ENCODE peak calls at places on chromosomes 2 and 18, in four cellular contexts. Z is IMR-90, C is pulmonary artery endothelial cell, F is body of pancreas. N is an unnamed sample.
A peak's percentile ranks its signal among the peaks of the same experiment; 100 is the strongest.

GRCh38 chr2:242020196-242021004 is 150.9 kb downstream of the RTP5 start:
- DNase-seq in Z (no peak), C (no peak), F (peak; percentile 49), N (no peak)

GRCh38 chr2:144715992-144716391 is 196.1 kb upstream of the ZEB2 start:
- DNase-seq in Z (no peak), C (no peak), F (no peak), N (no peak)

GRCh38 chr2:68839260-68839833 is 31.9 kb downstream of the BMP10 start:
- DNase-seq in Z (no peak), C (no peak), F (no peak), N (peak; percentile 6)

GRCh38 chr2:112712903-112713584 is 7.8 kb upstream of the NT5DC4 start:
- DNase-seq in Z (peak; percentile 84), C (no peak), F (no peak), N (no peak)

GRCh38 chr2:238169021-238169707 is 10.4 kb downstream of the ERFE start:
- DNase-seq in Z (peak; percentile 98), C (peak; percentile 30), F (peak; percentile 74), N (no peak)

GRCh38 chr18:48862678-48863270 is 88.0 kb downstream of the SMAD7 start:
- DNase-seq in Z (no peak), C (no peak), F (no peak), N (no peak)

GRCh38 chr2:100929142-100929541 is 72.9 kb upstream of the RPL31 start:
- DNase-seq in Z (no peak), C (no peak), F (no peak), N (no peak)

GRCh38 chr2:22801071-22801470 is 583.9 kb upstream of the KLHL29 start:
- DNase-seq in Z (no peak), C (no peak), F (no peak), N (no peak)

GRCh38 chr2:26640781-26641564 is at the start of gene CIB4:
- DNase-seq in Z (no peak), C (no peak), F (peak; percentile 81), N (no peak)

GRCh38 chr18:63065172-63065571 is 254.4 kb downstream of the BCL2 start:
- DNase-seq in Z (no peak), C (no peak), F (no peak), N (no peak)

GRCh38 chr2:189549440-189549832 is 31.1 kb downstream of the SLC40A1 start:
- DNase-seq in Z (peak; percentile 68), C (no peak), F (no peak), N (no peak)

GRCh38 chr2:23452853-23453420 is 68.0 kb downstream of the KLHL29 start:
- DNase-seq in Z (peak; percentile 47), C (no peak), F (no peak), N (no peak)

GRCh38 chr2:106127282-106127771 is 66.8 kb downstream of the UXS1 start:
- DNase-seq in Z (peak; percentile 54), C (no peak), F (no peak), N (no peak)

GRCh38 chr2:152585830-152586484 is 131.3 kb downstream of the PRPF40A start:
- DNase-seq in Z (peak; percentile 96), C (peak; percentile 30), F (peak; percentile 14), N (no peak)

GRCh38 chr2:130150181-130151144 is 5.6 kb upstream of the CCDC74B start:
- DNase-seq in Z (no peak), C (no peak), F (no peak), N (no peak)

GRCh38 chr2:147845608-147846002 is 776 bp downstream of the ACVR2A start:
- DNase-seq in Z (peak; percentile 12), C (no peak), F (no peak), N (no peak)

GRCh38 chr2:18742382-18742781 is 153.0 kb upstream of the NT5C1B start:
- DNase-seq in Z (no peak), C (no peak), F (no peak), N (no peak)

GRCh38 chr2:75200140-75200985 is 1.0 kb upstream of the TACR1 start:
- DNase-seq in Z (peak; percentile 39), C (no peak), F (peak; percentile 81), N (peak; percentile 19)

GRCh38 chr2:28754321-28754720 is 2.7 kb downstream of the PPP1CB start:
- DNase-seq in Z (peak; percentile 26), C (no peak), F (no peak), N (no peak)

GRCh38 chr18:77178559-77178958 is 46.0 kb upstream of the MBP start:
- DNase-seq in Z (peak; percentile 27), C (no peak), F (no peak), N (no peak)

GRCh38 chr2:80185091-80185490 is 119.5 kb downstream of the LRRTM1 start:
- DNase-seq in Z (no peak), C (no peak), F (no peak), N (no peak)

GRCh38 chr2:95068256-95068655 is 42.7 kb downstream of the MAL start:
- DNase-seq in Z (no peak), C (no peak), F (no peak), N (no peak)

GRCh38 chr2:233758849-233759248 is 1.2 kb upstream of the UGT1A1 start:
- DNase-seq in Z (peak; percentile 22), C (no peak), F (no peak), N (no peak)

GRCh38 chr2:85184231-85184630 is 51.0 kb downstream of the TCF7L1 start:
- DNase-seq in Z (no peak), C (no peak), F (no peak), N (no peak)

GRCh38 chr2:1740714-1741584 is 3.4 kb downstream of the PXDN start:
- DNase-seq in Z (no peak), C (no peak), F (no peak), N (no peak)

GRCh38 chr2:175855794-175856453 is 146.1 kb downstream of the LNPK start:
- DNase-seq in Z (peak; percentile 45), C (no peak), F (no peak), N (peak; percentile 41)

GRCh38 chr18:73270919-73271318 is 403.1 kb upstream of the NETO1 start:
- DNase-seq in Z (no peak), C (no peak), F (no peak), N (no peak)